ENCODE peak calls at places on chromosomes 1 and 21, in nine cellular contexts. T is omental fat pad; I is Right ventricle myocardium inferior; U is AG04449; D is caudate nucleus; Q is Ammon's horn; B is DMS 273 treated with DMSO at 0.1 percent for 48 hours; P is NCI-H82; A is stimulated activated CD8-positive, alpha-beta memory T cell treated with anti-CD3 and anti-CD28 coated beads, Interleukin-2, amount 100 ng/mL, for 1 hour. R is an unnamed sample.

GRCh38 chr1:212917858-212918257 is 32.5 kb upstream of the VASH2 start:
- DNase-seq in U (no peak), I (no peak), P (no peak), B (no peak), D (no peak), Q (no peak), A (no peak), T (no peak), R (no peak)

GRCh38 chr1:154154534-154155181 is at the start of gene NUP210L:
- DNase-seq in P (peak), U (no peak), T (peak), I (peak), Q (no peak), B (no peak), D (no peak), A (no peak), R (no peak)

GRCh38 chr1:183002797-183003594 is 20.2 kb upstream of the LAMC1 start:
- DNase-seq in U (no peak), B (no peak), D (no peak), I (no peak), A (no peak), Q (no peak), T (no peak), P (no peak), R (no peak)

GRCh38 chr21:44603109-44603875 is 2.9 kb downstream of the KRTAP10-7 start:
- DNase-seq in U (no peak), B (no peak), A (no peak), T (no peak), Q (no peak), I (no peak), D (no peak), P (no peak), R (no peak)

GRCh38 chr1:175114996-175115395 is 47.4 kb downstream of the TNN start:
- DNase-seq in B (no peak), U (no peak), D (no peak), Q (no peak), T (no peak), I (no peak), P (no peak), A (no peak), R (no peak)

GRCh38 chr1:236705771-236706565 is 19.7 kb downstream of the ACTN2 start:
- DNase-seq in Q (no peak), I (no peak), D (no peak), T (no peak), B (no peak), U (no peak), A (no peak), P (no peak), R (no peak)

GRCh38 chr1:168452329-168452728 is 91.5 kb downstream of the XCL2 start:
- DNase-seq in A (no peak), D (no peak), T (no peak), B (no peak), U (no peak), P (no peak), I (no peak), Q (no peak), R (no peak)

GRCh38 chr1:210464519-210465039 is 135.9 kb downstream of the HHAT start:
- DNase-seq in B (no peak), T (no peak), I (no peak), Q (no peak), U (no peak), A (no peak), D (no peak), P (peak), R (peak)

GRCh38 chr1:67897270-67897949 is 64.1 kb upstream of the GNG12 start:
- DNase-seq in B (no peak), U (peak), A (no peak), T (no peak), D (no peak), I (no peak), P (no peak), Q (no peak), R (no peak)

GRCh38 chr1:62266217-62266616 is 53.0 kb downstream of the KANK4 start:
- DNase-seq in D (no peak), Q (no peak), I (no peak), A (no peak), U (no peak), B (no peak), P (no peak), T (no peak), R (no peak)

GRCh38 chr1:40773748-40774265 is 9.8 kb upstream of the KCNQ4 start:
- DNase-seq in D (no peak), U (no peak), Q (no peak), T (no peak), P (no peak), I (no peak), A (no peak), B (no peak), R (no peak)

GRCh38 chr1:81408404-81408803 is 392.3 kb upstream of the ADGRL2 start:
- DNase-seq in Q (no peak), D (no peak), I (no peak), A (no peak), B (no peak), P (no peak), T (no peak), U (no peak), R (no peak)

GRCh38 chr1:209552406-209553264 is 30.9 kb upstream of the CAMK1G start:
- DNase-seq in U (no peak), P (peak), Q (no peak), I (no peak), T (no peak), A (no peak), D (no peak), B (peak), R (no peak)

GRCh38 chr1:117562581-117563491 is 43.0 kb upstream of the TENT5C start:
- DNase-seq in D (no peak), B (no peak), A (no peak), Q (no peak), I (no peak), T (no peak), P (no peak), U (no peak), R (no peak)